ENCODE peak calls at places on chromosomes 11 and 22, in six cellular contexts. One of them, this sample, is unnamed.

GRCh38 chr11:2651826-2652237 is 48.0 kb downstream of the KCNQ1OT1 start:
- DNase-seq in KBM-7: no peak
- DNase-seq in AG10803: no peak
- DNase-seq in activated naive CD8-positive, alpha-beta T cell treated with anti-CD3 and anti-CD28 coated beads, Interleukin-2, amount 50 U/mL, for 16 hours: no peak
- DNase-seq in stimulated activated naive B cell treated with anti-CD40 and anti-IgM and Interleukin-4, amounts not matched to agents 10 μg/mL and 1 μg/mL and 100 μg/mL, for 72 hours: no peak
- DNase-seq in activated CD4-positive, alpha-beta T cell treated with anti-CD3 and anti-CD28 coated beads for 48 hours: no peak
- DNase-seq in this sample: no peak

GRCh38 chr11:117098269-117099231 is at the start of gene SIK3:
- DNase-seq in KBM-7: peak; percentile 86
- DNase-seq in AG10803: peak; percentile 91
- DNase-seq in activated naive CD8-positive, alpha-beta T cell treated with anti-CD3 and anti-CD28 coated beads, Interleukin-2, amount 50 U/mL, for 16 hours: peak; percentile 82
- DNase-seq in stimulated activated naive B cell treated with anti-CD40 and anti-IgM and Interleukin-4, amounts not matched to agents 10 μg/mL and 1 μg/mL and 100 μg/mL, for 72 hours: peak; percentile 88
- DNase-seq in activated CD4-positive, alpha-beta T cell treated with anti-CD3 and anti-CD28 coated beads for 48 hours: peak; percentile 92
- DNase-seq in this sample: peak; percentile 74

GRCh38 chr22:43313497-43314474 is 29.4 kb downstream of the SCUBE1 start:
- DNase-seq in KBM-7: no peak
- DNase-seq in AG10803: peak; percentile 51
- DNase-seq in activated naive CD8-positive, alpha-beta T cell treated with anti-CD3 and anti-CD28 coated beads, Interleukin-2, amount 50 U/mL, for 16 hours: no peak
- DNase-seq in stimulated activated naive B cell treated with anti-CD40 and anti-IgM and Interleukin-4, amounts not matched to agents 10 μg/mL and 1 μg/mL and 100 μg/mL, for 72 hours: no peak
- DNase-seq in activated CD4-positive, alpha-beta T cell treated with anti-CD3 and anti-CD28 coated beads for 48 hours: no peak
- DNase-seq in this sample: no peak

GRCh38 chr11:85680897-85681296 is 5.1 kb downstream of the CCDC89 start:
- DNase-seq in KBM-7: no peak
- DNase-seq in AG10803: no peak
- DNase-seq in activated naive CD8-positive, alpha-beta T cell treated with anti-CD3 and anti-CD28 coated beads, Interleukin-2, amount 50 U/mL, for 16 hours: no peak
- DNase-seq in stimulated activated naive B cell treated with anti-CD40 and anti-IgM and Interleukin-4, amounts not matched to agents 10 μg/mL and 1 μg/mL and 100 μg/mL, for 72 hours: no peak
- DNase-seq in activated CD4-positive, alpha-beta T cell treated with anti-CD3 and anti-CD28 coated beads for 48 hours: no peak
- DNase-seq in this sample: no peak

GRCh38 chr22:30453731-30454510 is 17.9 kb downstream of the SEC14L3 start:
- DNase-seq in KBM-7: peak; percentile 72
- DNase-seq in AG10803: no peak
- DNase-seq in activated naive CD8-positive, alpha-beta T cell treated with anti-CD3 and anti-CD28 coated beads, Interleukin-2, amount 50 U/mL, for 16 hours: no peak
- DNase-seq in stimulated activated naive B cell treated with anti-CD40 and anti-IgM and Interleukin-4, amounts not matched to agents 10 μg/mL and 1 μg/mL and 100 μg/mL, for 72 hours: no peak
- DNase-seq in activated CD4-positive, alpha-beta T cell treated with anti-CD3 and anti-CD28 coated beads for 48 hours: peak; percentile 51
- DNase-seq in this sample: peak; percentile 8

GRCh38 chr11:21446939-21447590 is 745.8 kb upstream of the ANO5 start:
- DNase-seq in KBM-7: no peak
- DNase-seq in AG10803: no peak
- DNase-seq in activated naive CD8-positive, alpha-beta T cell treated with anti-CD3 and anti-CD28 coated beads, Interleukin-2, amount 50 U/mL, for 16 hours: no peak
- DNase-seq in stimulated activated naive B cell treated with anti-CD40 and anti-IgM and Interleukin-4, amounts not matched to agents 10 μg/mL and 1 μg/mL and 100 μg/mL, for 72 hours: no peak
- DNase-seq in activated CD4-positive, alpha-beta T cell treated with anti-CD3 and anti-CD28 coated beads for 48 hours: no peak
- DNase-seq in this sample: no peak

GRCh38 chr11:63761870-63762661 is 6.5 kb downstream of the ZFTA start:
- DNase-seq in KBM-7: no peak
- DNase-seq in AG10803: no peak
- DNase-seq in activated naive CD8-positive, alpha-beta T cell treated with anti-CD3 and anti-CD28 coated beads, Interleukin-2, amount 50 U/mL, for 16 hours: no peak
- DNase-seq in stimulated activated naive B cell treated with anti-CD40 and anti-IgM and Interleukin-4, amounts not matched to agents 10 μg/mL and 1 μg/mL and 100 μg/mL, for 72 hours: no peak
- DNase-seq in activated CD4-positive, alpha-beta T cell treated with anti-CD3 and anti-CD28 coated beads for 48 hours: no peak
- DNase-seq in this sample: no peak

GRCh38 chr11:75565221-75565814 is 3.3 kb downstream of the SERPINH1 start:
- DNase-seq in KBM-7: no peak
- DNase-seq in AG10803: peak; percentile 81
- DNase-seq in activated naive CD8-positive, alpha-beta T cell treated with anti-CD3 and anti-CD28 coated beads, Interleukin-2, amount 50 U/mL, for 16 hours: no peak
- DNase-seq in stimulated activated naive B cell treated with anti-CD40 and anti-IgM and Interleukin-4, amounts not matched to agents 10 μg/mL and 1 μg/mL and 100 μg/mL, for 72 hours: no peak
- DNase-seq in activated CD4-positive, alpha-beta T cell treated with anti-CD3 and anti-CD28 coated beads for 48 hours: no peak
- DNase-seq in this sample: no peak

GRCh38 chr11:114082415-114082748 is 22.9 kb downstream of the ZBTB16 start:
- DNase-seq in KBM-7: no peak
- DNase-seq in AG10803: no peak
- DNase-seq in activated naive CD8-positive, alpha-beta T cell treated with anti-CD3 and anti-CD28 coated beads, Interleukin-2, amount 50 U/mL, for 16 hours: no peak
- DNase-seq in stimulated activated naive B cell treated with anti-CD40 and anti-IgM and Interleukin-4, amounts not matched to agents 10 μg/mL and 1 μg/mL and 100 μg/mL, for 72 hours: no peak
- DNase-seq in activated CD4-positive, alpha-beta T cell treated with anti-CD3 and anti-CD28 coated beads for 48 hours: no peak
- DNase-seq in this sample: no peak

GRCh38 chr11:61493832-61494231 is 14.7 kb upstream of the LRRC10B start:
- DNase-seq in KBM-7: no peak
- DNase-seq in AG10803: no peak
- DNase-seq in activated naive CD8-positive, alpha-beta T cell treated with anti-CD3 and anti-CD28 coated beads, Interleukin-2, amount 50 U/mL, for 16 hours: no peak
- DNase-seq in stimulated activated naive B cell treated with anti-CD40 and anti-IgM and Interleukin-4, amounts not matched to agents 10 μg/mL and 1 μg/mL and 100 μg/mL, for 72 hours: no peak
- DNase-seq in activated CD4-positive, alpha-beta T cell treated with anti-CD3 and anti-CD28 coated beads for 48 hours: no peak
- DNase-seq in this sample: no peak

GRCh38 chr22:19749876-19750275 is 10.7 kb upstream of the TBX1 start:
- DNase-seq in KBM-7: no peak
- DNase-seq in AG10803: no peak
- DNase-seq in activated naive CD8-positive, alpha-beta T cell treated with anti-CD3 and anti-CD28 coated beads, Interleukin-2, amount 50 U/mL, for 16 hours: no peak
- DNase-seq in stimulated activated naive B cell treated with anti-CD40 and anti-IgM and Interleukin-4, amounts not matched to agents 10 μg/mL and 1 μg/mL and 100 μg/mL, for 72 hours: no peak
- DNase-seq in activated CD4-positive, alpha-beta T cell treated with anti-CD3 and anti-CD28 coated beads for 48 hours: no peak
- DNase-seq in this sample: no peak

GRCh38 chr11:122494171-122494570 is 161.4 kb upstream of the UBASH3B start:
- DNase-seq in KBM-7: no peak
- DNase-seq in AG10803: peak; percentile 43
- DNase-seq in activated naive CD8-positive, alpha-beta T cell treated with anti-CD3 and anti-CD28 coated beads, Interleukin-2, amount 50 U/mL, for 16 hours: no peak
- DNase-seq in stimulated activated naive B cell treated with anti-CD40 and anti-IgM and Interleukin-4, amounts not matched to agents 10 μg/mL and 1 μg/mL and 100 μg/mL, for 72 hours: no peak
- DNase-seq in activated CD4-positive, alpha-beta T cell treated with anti-CD3 and anti-CD28 coated beads for 48 hours: no peak
- DNase-seq in this sample: no peak

GRCh38 chr22:47245286-47245685 is 482.8 kb downstream of the TBC1D22A start:
- DNase-seq in KBM-7: no peak
- DNase-seq in AG10803: no peak
- DNase-seq in activated naive CD8-positive, alpha-beta T cell treated with anti-CD3 and anti-CD28 coated beads, Interleukin-2, amount 50 U/mL, for 16 hours: no peak
- DNase-seq in stimulated activated naive B cell treated with anti-CD40 and anti-IgM and Interleukin-4, amounts not matched to agents 10 μg/mL and 1 μg/mL and 100 μg/mL, for 72 hours: no peak
- DNase-seq in activated CD4-positive, alpha-beta T cell treated with anti-CD3 and anti-CD28 coated beads for 48 hours: no peak
- DNase-seq in this sample: no peak

GRCh38 chr22:32333141-32333768 is 24.4 kb upstream of the RFPL3 start:
- DNase-seq in KBM-7: no peak
- DNase-seq in AG10803: no peak
- DNase-seq in activated naive CD8-positive, alpha-beta T cell treated with anti-CD3 and anti-CD28 coated beads, Interleukin-2, amount 50 U/mL, for 16 hours: no peak
- DNase-seq in stimulated activated naive B cell treated with anti-CD40 and anti-IgM and Interleukin-4, amounts not matched to agents 10 μg/mL and 1 μg/mL and 100 μg/mL, for 72 hours: no peak
- DNase-seq in activated CD4-positive, alpha-beta T cell treated with anti-CD3 and anti-CD28 coated beads for 48 hours: no peak
- DNase-seq in this sample: no peak

GRCh38 chr11:11980841-11981308 is 27.6 kb downstream of the DKK3 start:
- DNase-seq in KBM-7: no peak
- DNase-seq in AG10803: no peak
- DNase-seq in activated naive CD8-positive, alpha-beta T cell treated with anti-CD3 and anti-CD28 coated beads, Interleukin-2, amount 50 U/mL, for 16 hours: no peak
- DNase-seq in stimulated activated naive B cell treated with anti-CD40 and anti-IgM and Interleukin-4, amounts not matched to agents 10 μg/mL and 1 μg/mL and 100 μg/mL, for 72 hours: no peak
- DNase-seq in activated CD4-positive, alpha-beta T cell treated with anti-CD3 and anti-CD28 coated beads for 48 hours: no peak
- DNase-seq in this sample: no peak

GRCh38 chr11:127195791-127196190 is 195.2 kb upstream of the KIRREL3 start:
- DNase-seq in KBM-7: no peak
- DNase-seq in AG10803: no peak
- DNase-seq in activated naive CD8-positive, alpha-beta T cell treated with anti-CD3 and anti-CD28 coated beads, Interleukin-2, amount 50 U/mL, for 16 hours: no peak
- DNase-seq in stimulated activated naive B cell treated with anti-CD40 and anti-IgM and Interleukin-4, amounts not matched to agents 10 μg/mL and 1 μg/mL and 100 μg/mL, for 72 hours: no peak
- DNase-seq in activated CD4-positive, alpha-beta T cell treated with anti-CD3 and anti-CD28 coated beads for 48 hours: no peak
- DNase-seq in this sample: no peak

GRCh38 chr11:1353383-1354124 is 36.2 kb upstream of the BRSK2 start:
- DNase-seq in KBM-7: no peak
- DNase-seq in AG10803: no peak
- DNase-seq in activated naive CD8-positive, alpha-beta T cell treated with anti-CD3 and anti-CD28 coated beads, Interleukin-2, amount 50 U/mL, for 16 hours: no peak
- DNase-seq in stimulated activated naive B cell treated with anti-CD40 and anti-IgM and Interleukin-4, amounts not matched to agents 10 μg/mL and 1 μg/mL and 100 μg/mL, for 72 hours: no peak
- DNase-seq in activated CD4-positive, alpha-beta T cell treated with anti-CD3 and anti-CD28 coated beads for 48 hours: no peak
- DNase-seq in this sample: no peak

GRCh38 chr11:74710291-74710938 is 20.8 kb downstream of the CHRDL2 start:
- DNase-seq in KBM-7: no peak
- DNase-seq in AG10803: peak; percentile 44
- DNase-seq in activated naive CD8-positive, alpha-beta T cell treated with anti-CD3 and anti-CD28 coated beads, Interleukin-2, amount 50 U/mL, for 16 hours: no peak
- DNase-seq in stimulated activated naive B cell treated with anti-CD40 and anti-IgM and Interleukin-4, amounts not matched to agents 10 μg/mL and 1 μg/mL and 100 μg/mL, for 72 hours: no peak
- DNase-seq in activated CD4-positive, alpha-beta T cell treated with anti-CD3 and anti-CD28 coated beads for 48 hours: no peak
- DNase-seq in this sample: no peak

GRCh38 chr11:127345819-127346459 is 345.4 kb upstream of the KIRREL3 start:
- DNase-seq in KBM-7: peak; percentile 38
- DNase-seq in AG10803: peak; percentile 35
- DNase-seq in activated naive CD8-positive, alpha-beta T cell treated with anti-CD3 and anti-CD28 coated beads, Interleukin-2, amount 50 U/mL, for 16 hours: no peak
- DNase-seq in stimulated activated naive B cell treated with anti-CD40 and anti-IgM and Interleukin-4, amounts not matched to agents 10 μg/mL and 1 μg/mL and 100 μg/mL, for 72 hours: no peak
- DNase-seq in activated CD4-positive, alpha-beta T cell treated with anti-CD3 and anti-CD28 coated beads for 48 hours: peak; percentile 31
- DNase-seq in this sample: peak; percentile 72

GRCh38 chr11:19658344-19658743 is 54.3 kb upstream of the NAV2 start:
- DNase-seq in KBM-7: no peak
- DNase-seq in AG10803: no peak
- DNase-seq in activated naive CD8-positive, alpha-beta T cell treated with anti-CD3 and anti-CD28 coated beads, Interleukin-2, amount 50 U/mL, for 16 hours: no peak
- DNase-seq in stimulated activated naive B cell treated with anti-CD40 and anti-IgM and Interleukin-4, amounts not matched to agents 10 μg/mL and 1 μg/mL and 100 μg/mL, for 72 hours: no peak
- DNase-seq in activated CD4-positive, alpha-beta T cell treated with anti-CD3 and anti-CD28 coated beads for 48 hours: no peak
- DNase-seq in this sample: no peak

GRCh38 chr11:10139656-10140055 is 154.4 kb downstream of the SBF2 start:
- DNase-seq in KBM-7: no peak
- DNase-seq in AG10803: peak; percentile 95
- DNase-seq in activated naive CD8-positive, alpha-beta T cell treated with anti-CD3 and anti-CD28 coated beads, Interleukin-2, amount 50 U/mL, for 16 hours: no peak
- DNase-seq in stimulated activated naive B cell treated with anti-CD40 and anti-IgM and Interleukin-4, amounts not matched to agents 10 μg/mL and 1 μg/mL and 100 μg/mL, for 72 hours: no peak
- DNase-seq in activated CD4-positive, alpha-beta T cell treated with anti-CD3 and anti-CD28 coated beads for 48 hours: no peak
- DNase-seq in this sample: no peak

GRCh38 chr11:15493921-15494630 is 379.4 kb downstream of the INSC start:
- DNase-seq in KBM-7: no peak
- DNase-seq in AG10803: no peak
- DNase-seq in activated naive CD8-positive, alpha-beta T cell treated with anti-CD3 and anti-CD28 coated beads, Interleukin-2, amount 50 U/mL, for 16 hours: no peak
- DNase-seq in stimulated activated naive B cell treated with anti-CD40 and anti-IgM and Interleukin-4, amounts not matched to agents 10 μg/mL and 1 μg/mL and 100 μg/mL, for 72 hours: no peak
- DNase-seq in activated CD4-positive, alpha-beta T cell treated with anti-CD3 and anti-CD28 coated beads for 48 hours: no peak
- DNase-seq in this sample: peak; percentile 21

GRCh38 chr22:32005453-32005852 is 37.6 kb upstream of the SLC5A1 start:
- DNase-seq in KBM-7: no peak
- DNase-seq in AG10803: peak; percentile 34
- DNase-seq in activated naive CD8-positive, alpha-beta T cell treated with anti-CD3 and anti-CD28 coated beads, Interleukin-2, amount 50 U/mL, for 16 hours: no peak
- DNase-seq in stimulated activated naive B cell treated with anti-CD40 and anti-IgM and Interleukin-4, amounts not matched to agents 10 μg/mL and 1 μg/mL and 100 μg/mL, for 72 hours: no peak
- DNase-seq in activated CD4-positive, alpha-beta T cell treated with anti-CD3 and anti-CD28 coated beads for 48 hours: no peak
- DNase-seq in this sample: no peak

GRCh38 chr22:37303821-37304274 is 21.5 kb downstream of the CYTH4 start:
- DNase-seq in KBM-7: no peak
- DNase-seq in AG10803: peak; percentile 83
- DNase-seq in activated naive CD8-positive, alpha-beta T cell treated with anti-CD3 and anti-CD28 coated beads, Interleukin-2, amount 50 U/mL, for 16 hours: peak; percentile 43
- DNase-seq in stimulated activated naive B cell treated with anti-CD40 and anti-IgM and Interleukin-4, amounts not matched to agents 10 μg/mL and 1 μg/mL and 100 μg/mL, for 72 hours: no peak
- DNase-seq in activated CD4-positive, alpha-beta T cell treated with anti-CD3 and anti-CD28 coated beads for 48 hours: peak; percentile 85
- DNase-seq in this sample: no peak

GRCh38 chr11:75905434-75905833 is 90.4 kb downstream of the UVRAG start:
- DNase-seq in KBM-7: no peak
- DNase-seq in AG10803: no peak
- DNase-seq in activated naive CD8-positive, alpha-beta T cell treated with anti-CD3 and anti-CD28 coated beads, Interleukin-2, amount 50 U/mL, for 16 hours: no peak
- DNase-seq in stimulated activated naive B cell treated with anti-CD40 and anti-IgM and Interleukin-4, amounts not matched to agents 10 μg/mL and 1 μg/mL and 100 μg/mL, for 72 hours: no peak
- DNase-seq in activated CD4-positive, alpha-beta T cell treated with anti-CD3 and anti-CD28 coated beads for 48 hours: no peak
- DNase-seq in this sample: no peak

GRCh38 chr22:28019360-28019759 is 100.3 kb upstream of the PITPNB start:
- DNase-seq in KBM-7: no peak
- DNase-seq in AG10803: peak; percentile 38
- DNase-seq in activated naive CD8-positive, alpha-beta T cell treated with anti-CD3 and anti-CD28 coated beads, Interleukin-2, amount 50 U/mL, for 16 hours: no peak
- DNase-seq in stimulated activated naive B cell treated with anti-CD40 and anti-IgM and Interleukin-4, amounts not matched to agents 10 μg/mL and 1 μg/mL and 100 μg/mL, for 72 hours: no peak
- DNase-seq in activated CD4-positive, alpha-beta T cell treated with anti-CD3 and anti-CD28 coated beads for 48 hours: peak; percentile 20
- DNase-seq in this sample: no peak

GRCh38 chr22:23013612-23014011 is 56.7 kb upstream of the GNAZ start:
- DNase-seq in KBM-7: no peak
- DNase-seq in AG10803: no peak
- DNase-seq in activated naive CD8-positive, alpha-beta T cell treated with anti-CD3 and anti-CD28 coated beads, Interleukin-2, amount 50 U/mL, for 16 hours: no peak
- DNase-seq in stimulated activated naive B cell treated with anti-CD40 and anti-IgM and Interleukin-4, amounts not matched to agents 10 μg/mL and 1 μg/mL and 100 μg/mL, for 72 hours: no peak
- DNase-seq in activated CD4-positive, alpha-beta T cell treated with anti-CD3 and anti-CD28 coated beads for 48 hours: no peak
- DNase-seq in this sample: no peak

This sample was measured in NCI-H510A treated with DMSO at 0.1 percent for 48 hours.